ENCODE peak calls at places on chromosomes 16 and 17, in six cellular contexts. Y is HCT116, C is H1, Q is GM12878, U is K562, E is HepG2. R is an unnamed sample.

GRCh38 chr17:2237521-2237921 is 66.1 kb downstream of the SMG6 start:
- DNase-seq in Q (no peak), C (no peak), Y (no peak), U (no peak), E (no peak), R (no peak)

GRCh38 chr17:19703776-19704371 is 12.5 kb downstream of the SLC47A2 start:
- DNase-seq in U (peak; percentile 1), Y (no peak), C (no peak), Q (no peak), E (peak; percentile 80), R (no peak)

GRCh38 chr17:68587847-68588246 is 13.3 kb downstream of the FAM20A start:
- DNase-seq in Q (no peak), U (no peak), E (no peak), C (no peak), Y (no peak), R (no peak)

GRCh38 chr16:86224126-86224525 is 286.2 kb upstream of the FOXF1 start:
- DNase-seq in Q (no peak), C (no peak), Y (no peak), E (no peak), U (no peak), R (no peak)

GRCh38 chr16:4750896-4751295 is 16.1 kb downstream of the ZNF500 start:
- DNase-seq in C (no peak), U (no peak), Y (no peak), E (no peak), Q (no peak), R (no peak)

GRCh38 chr17:55413825-55414489 is 7.7 kb downstream of the MMD start:
- DNase-seq in E (no peak), Y (no peak), U (no peak), Q (no peak), C (no peak), R (no peak)

GRCh38 chr17:67725232-67726206 is 7.8 kb downstream of the NOL11 start:
- DNase-seq in Q (no peak), E (no peak), U (no peak), Y (no peak), C (no peak), R (no peak)

GRCh38 chr16:4381935-4382794 is 10.5 kb downstream of the VASN start:
- DNase-seq in E (no peak), Y (no peak), U (peak; percentile 28), C (no peak), Q (no peak), R (no peak)

GRCh38 chr17:73156166-73156840 is 8.5 kb upstream of the SSTR2 start:
- DNase-seq in Y (peak; percentile 23), E (peak; percentile 70), Q (no peak), U (peak; percentile 73), C (no peak), R (peak; percentile 47)

GRCh38 chr17:67850991-67851631 is 25.8 kb downstream of the BPTF start:
- DNase-seq in C (no peak), U (no peak), E (no peak), Q (no peak), Y (no peak), R (no peak)

GRCh38 chr16:86575754-86576557 is 2.4 kb upstream of the FOXL1 start:
- DNase-seq in E (peak; percentile 63), Y (peak; percentile 97), Q (no peak), C (no peak), U (peak; percentile 94), R (peak; percentile 93)

GRCh38 chr16:34802848-34803599 is 1343.6 kb downstream of the TP53TG3F start:
- DNase-seq in Q (no peak), E (no peak), C (no peak), U (no peak), Y (no peak), R (no peak)

GRCh38 chr16:76081936-76082335 is 195.3 kb upstream of the CNTNAP4 start:
- DNase-seq in Q (no peak), U (no peak), E (no peak), C (no peak), Y (no peak), R (no peak)

GRCh38 chr17:55268649-55269480 is 4.1 kb downstream of the HLF start:
- DNase-seq in C (no peak), Q (no peak), U (no peak), Y (no peak), E (no peak), R (no peak)

GRCh38 chr17:19403021-19403420 is 8.0 kb upstream of the RNF112 start:
- DNase-seq in Y (no peak), Q (no peak), U (no peak), C (no peak), E (no peak), R (no peak)

GRCh38 chr16:70018254-70018653 is 67.1 kb downstream of the CLEC18A start:
- DNase-seq in Q (peak; percentile 3), Y (peak; percentile 61), E (peak; percentile 80), C (no peak), U (peak; percentile 9), R (peak; percentile 9)

GRCh38 chr16:15966420-15967222 is 17.2 kb downstream of the ABCC1 start:
- DNase-seq in C (no peak), E (no peak), U (no peak), Y (peak; percentile 92), Q (no peak), R (no peak)

DNA sequence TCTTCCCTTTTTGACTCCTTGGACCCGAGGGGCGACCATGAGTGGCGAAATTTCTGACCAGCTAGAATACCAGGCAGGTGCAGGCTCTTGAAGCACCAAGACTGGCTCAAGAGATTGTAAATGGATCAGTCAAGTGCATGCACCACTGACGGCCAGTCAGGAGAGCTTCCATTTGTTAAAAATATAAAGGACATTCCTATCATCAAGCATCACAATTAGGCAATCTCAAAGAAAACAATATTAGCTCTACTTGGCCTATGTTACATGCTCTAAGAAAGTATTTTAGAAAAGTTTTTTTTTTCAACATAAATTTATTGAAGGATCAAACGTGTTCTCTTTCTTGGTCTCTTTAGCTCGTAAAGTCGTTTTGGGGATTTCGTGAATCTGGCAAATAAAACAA is 1.5 kb upstream of the PRKCA start:
- DNase-seq in Y (no peak), Q (no peak), C (no peak), E (no peak), U (no peak), R (no peak)
- TF ChIP-seq YY1 in Y (no peak), Q (no peak), C (no peak), E (no peak), U (no peak), R (no peak)

DNA sequence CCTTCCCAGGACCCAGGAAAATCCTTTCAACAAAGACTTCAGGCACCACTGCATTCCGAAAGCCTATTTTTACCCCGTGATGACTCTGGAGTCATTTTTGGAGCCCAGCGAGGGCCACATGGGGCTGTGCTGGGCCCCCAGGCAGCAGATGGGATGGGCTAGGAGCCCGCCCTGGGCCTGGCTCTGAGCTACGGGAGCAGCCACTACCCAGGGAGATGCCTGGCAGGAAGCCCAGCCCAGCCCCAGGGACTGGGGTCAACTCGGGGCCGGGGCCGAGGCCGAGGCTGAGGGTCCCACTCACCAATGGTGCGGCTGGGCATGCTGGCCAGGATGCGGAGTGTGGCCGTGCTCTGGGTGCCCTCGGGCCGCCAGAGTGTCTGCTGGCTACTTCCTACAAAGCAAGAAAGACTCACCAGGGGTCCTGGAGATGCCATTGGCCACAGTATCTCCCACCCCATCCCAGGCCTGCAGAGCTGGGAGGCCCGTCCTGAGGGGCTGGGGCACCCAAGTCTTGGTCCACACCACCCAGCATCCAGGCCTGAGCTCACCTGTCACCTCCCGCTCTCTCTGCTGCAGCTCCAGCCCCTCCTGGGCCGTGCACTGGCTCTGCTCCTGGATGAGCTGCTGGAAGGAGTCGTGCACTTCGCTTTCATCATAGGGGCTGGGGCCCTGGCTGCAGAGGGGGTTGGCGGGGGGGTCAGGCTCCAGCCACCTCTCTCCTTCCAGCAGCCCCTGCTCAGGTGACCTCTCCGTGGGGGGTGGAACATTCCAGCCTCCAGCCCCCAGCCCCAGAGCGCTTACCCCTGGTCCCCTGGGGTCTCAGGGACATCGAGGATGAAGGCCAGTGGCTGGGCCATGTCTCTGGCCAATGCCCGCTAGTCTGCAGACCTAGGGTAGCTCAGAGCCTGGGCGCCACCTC is 2.3 kb downstream of the TMC6 start:
- DNase-seq in C (no peak), U (peak; percentile 10), E (no peak), Y (no peak), Q (no peak), R (no peak)
- H3K4me1 ChIP-seq in C (no peaks in the 10 kb centered on the region), U (peaks cover 85% of the 10 kb centered on the region), E (peaks cover 45% of the 10 kb centered on the region), Y (peaks cover 41% of the 10 kb centered on the region), Q (peaks cover 73% of the 10 kb centered on the region), R (peaks cover 40% of the 10 kb centered on the region)

GRCh38 chr17:9829343-9829742 is 3.6 kb downstream of the GLP2R start:
- DNase-seq in C (no peak), U (no peak), Y (no peak), Q (no peak), E (no peak), R (no peak)

GRCh38 chr17:9825751-9826150 is at the start of gene GLP2R:
- DNase-seq in U (no peak), Y (no peak), C (no peak), Q (no peak), E (no peak), R (no peak)

GRCh38 chr17:9824094-9824493 is 1.6 kb upstream of the GLP2R start:
- DNase-seq in C (no peak), Q (no peak), U (peak; percentile 15), Y (no peak), E (no peak), R (no peak)

GRCh38 chr17:9824797-9825338 is 856 bp upstream of the GLP2R start:
- DNase-seq in Q (no peak), U (no peak), C (no peak), Y (no peak), E (no peak), R (no peak)

DNA sequence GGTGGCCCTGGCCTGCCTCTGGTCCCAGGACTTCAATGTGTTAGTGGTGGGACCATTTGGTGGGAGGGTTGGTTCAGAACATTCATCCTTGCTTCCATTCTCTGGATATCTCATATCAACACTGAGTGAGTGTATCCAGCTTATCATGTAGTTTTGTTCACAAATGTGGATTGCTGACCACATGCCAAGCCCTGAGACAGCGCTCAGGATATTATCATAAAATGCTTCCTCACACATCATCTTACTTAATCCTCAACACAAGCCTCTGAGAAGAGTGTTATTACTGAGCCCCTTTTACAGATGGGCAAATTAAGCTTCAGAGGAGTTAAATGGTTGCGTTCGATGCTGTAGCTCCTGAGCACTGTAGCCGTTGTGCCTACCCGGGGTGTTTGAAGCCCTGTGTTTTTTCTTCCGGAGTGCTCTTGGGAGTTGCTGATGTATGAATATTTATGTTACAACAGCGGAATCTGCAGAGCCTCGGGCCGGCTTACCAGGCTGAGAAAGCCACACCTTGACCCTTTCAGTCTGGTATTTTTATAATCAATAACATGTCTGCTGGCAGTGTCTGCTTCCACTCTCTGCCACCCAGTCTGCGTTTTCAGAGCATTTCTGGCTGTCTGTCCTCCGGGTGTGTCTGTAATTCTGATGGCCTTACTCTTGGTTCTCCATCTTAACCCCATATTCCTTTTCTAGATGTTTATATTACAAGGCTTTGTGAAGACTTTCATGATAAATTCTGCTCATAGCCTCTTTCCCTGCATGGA is 2.8 kb downstream of the GLP2R start:
- DNase-seq in E (no peak), Y (no peak), Q (no peak), C (no peak), U (no peak), R (no peak)
- TF ChIP-seq ZNF274 in E (no peak), Y (no peak), Q (no peak), C (no peak), U (no peak), R (no peak)

GRCh38 chr17:13869301-13869700 is 200.0 kb upstream of the COX10 start:
- DNase-seq in Y (no peak), Q (no peak), E (no peak), C (no peak), U (no peak), R (no peak)

GRCh38 chr17:13862341-13862740 is 207.0 kb upstream of the COX10 start:
- DNase-seq in C (no peak), E (no peak), Y (no peak), U (no peak), Q (no peak), R (no peak)

GRCh38 chr17:13865650-13866049 is 203.7 kb upstream of the COX10 start:
- DNase-seq in C (no peak), Y (no peak), E (no peak), U (no peak), Q (no peak), R (no peak)

GRCh38 chr17:13864551-13864950 is 204.8 kb upstream of the COX10 start:
- DNase-seq in Q (no peak), U (no peak), Y (no peak), E (no peak), C (no peak), R (no peak)
- TF ChIP-seq YY1 in Q (no peak), U (no peak), Y (no peak), E (no peak), C (no peak), R (no peak)

R was measured in NT2/D1.